ENCODE peak calls at places on chromosome 18, in ten cellular contexts. One of them, this sample, is unnamed.

GRCh38 chr18:3246636-3247242 is 862 bp upstream of the MYL12A start:
- DNase-seq in HCT116: no peak
- DNase-seq in uterus: peak; percentile 28
- DNase-seq in AG10803: no peak
- DNase-seq in BJ: no peak
- DNase-seq in fibroblast of mammary gland: peak; percentile 16
- DNase-seq in GM23338: peak; percentile 34
- DNase-seq in heart right ventricle: peak; percentile 59
- DNase-seq in lower lobe of right lung: peak; percentile 58
- DNase-seq in hepatocyte: no peak
- DNase-seq in this sample: peak; percentile 52

GRCh38 chr18:58943896-58944295 is 79.2 kb downstream of the ZNF532 start:
- DNase-seq in fibroblast of mammary gland: no peak
- DNase-seq in uterus: no peak
- DNase-seq in AG10803: no peak
- DNase-seq in HCT116: no peak
- DNase-seq in heart right ventricle: no peak
- DNase-seq in hepatocyte: no peak
- DNase-seq in GM23338: no peak
- DNase-seq in BJ: no peak
- DNase-seq in lower lobe of right lung: no peak
- DNase-seq in this sample: no peak

GRCh38 chr18:923144-923543 is 18.5 kb downstream of the ADCYAP1 start:
- DNase-seq in BJ: no peak
- DNase-seq in lower lobe of right lung: no peak
- DNase-seq in HCT116: no peak
- DNase-seq in hepatocyte: no peak
- DNase-seq in fibroblast of mammary gland: no peak
- DNase-seq in uterus: no peak
- DNase-seq in AG10803: no peak
- DNase-seq in GM23338: no peak
- DNase-seq in heart right ventricle: no peak
- DNase-seq in this sample: no peak

GRCh38 chr18:9404565-9405060 is 70.0 kb downstream of the TWSG1 start:
- DNase-seq in hepatocyte: no peak
- DNase-seq in heart right ventricle: peak; percentile 11
- DNase-seq in AG10803: no peak
- DNase-seq in uterus: no peak
- DNase-seq in BJ: no peak
- DNase-seq in HCT116: no peak
- DNase-seq in GM23338: no peak
- DNase-seq in lower lobe of right lung: no peak
- DNase-seq in fibroblast of mammary gland: no peak
- DNase-seq in this sample: peak; percentile 53

GRCh38 chr18:8858888-8859511 is 153.6 kb downstream of the MTCL1 start:
- DNase-seq in hepatocyte: peak; percentile 56
- DNase-seq in uterus: no peak
- DNase-seq in BJ: peak; percentile 91
- DNase-seq in lower lobe of right lung: no peak
- DNase-seq in HCT116: no peak
- DNase-seq in AG10803: peak; percentile 97
- DNase-seq in heart right ventricle: no peak
- DNase-seq in fibroblast of mammary gland: peak; percentile 98
- DNase-seq in GM23338: no peak
- DNase-seq in this sample: no peak

GRCh38 chr18:48874233-48874632 is 76.5 kb downstream of the SMAD7 start:
- DNase-seq in AG10803: no peak
- DNase-seq in hepatocyte: no peak
- DNase-seq in fibroblast of mammary gland: no peak
- DNase-seq in BJ: no peak
- DNase-seq in HCT116: no peak
- DNase-seq in GM23338: no peak
- DNase-seq in lower lobe of right lung: peak; percentile 25
- DNase-seq in heart right ventricle: no peak
- DNase-seq in uterus: no peak
- DNase-seq in this sample: no peak

GRCh38 chr18:68234115-68234514 is 480.8 kb downstream of the TMX3 start:
- DNase-seq in HCT116: no peak
- DNase-seq in AG10803: no peak
- DNase-seq in fibroblast of mammary gland: no peak
- DNase-seq in BJ: no peak
- DNase-seq in lower lobe of right lung: no peak
- DNase-seq in GM23338: no peak
- DNase-seq in heart right ventricle: no peak
- DNase-seq in uterus: no peak
- DNase-seq in hepatocyte: no peak
- DNase-seq in this sample: no peak

GRCh38 chr18:48806551-48807261 is 144.1 kb downstream of the SMAD7 start:
- DNase-seq in hepatocyte: no peak
- DNase-seq in HCT116: peak; percentile 12
- DNase-seq in heart right ventricle: no peak
- DNase-seq in AG10803: peak; percentile 74
- DNase-seq in fibroblast of mammary gland: no peak
- DNase-seq in BJ: no peak
- DNase-seq in lower lobe of right lung: peak; percentile 45
- DNase-seq in uterus: peak; percentile 23
- DNase-seq in GM23338: peak; percentile 17
- DNase-seq in this sample: peak; percentile 51

GRCh38 chr18:46324556-46324955 is 220.4 kb downstream of the HAUS1 start:
- DNase-seq in uterus: no peak
- DNase-seq in hepatocyte: peak; percentile 40
- DNase-seq in lower lobe of right lung: no peak
- DNase-seq in GM23338: peak; percentile 76
- DNase-seq in HCT116: peak; percentile 56
- DNase-seq in heart right ventricle: no peak
- DNase-seq in fibroblast of mammary gland: peak; percentile 76
- DNase-seq in AG10803: peak; percentile 50
- DNase-seq in BJ: peak; percentile 4
- DNase-seq in this sample: peak; percentile 21

GRCh38 chr18:12837747-12838146 is 46.3 kb downstream of the PTPN2 start:
- DNase-seq in lower lobe of right lung: no peak
- DNase-seq in GM23338: no peak
- DNase-seq in uterus: no peak
- DNase-seq in hepatocyte: no peak
- DNase-seq in heart right ventricle: no peak
- DNase-seq in HCT116: no peak
- DNase-seq in AG10803: peak; percentile 56
- DNase-seq in fibroblast of mammary gland: peak; percentile 66
- DNase-seq in BJ: no peak
- DNase-seq in this sample: no peak

GRCh38 chr18:36064027-36064808 is 3.1 kb downstream of the RPRD1A start:
- DNase-seq in BJ: no peak
- DNase-seq in heart right ventricle: no peak
- DNase-seq in hepatocyte: no peak
- DNase-seq in uterus: no peak
- DNase-seq in AG10803: no peak
- DNase-seq in GM23338: peak; percentile 48
- DNase-seq in HCT116: no peak
- DNase-seq in fibroblast of mammary gland: no peak
- DNase-seq in lower lobe of right lung: no peak
- DNase-seq in this sample: no peak

DNA sequence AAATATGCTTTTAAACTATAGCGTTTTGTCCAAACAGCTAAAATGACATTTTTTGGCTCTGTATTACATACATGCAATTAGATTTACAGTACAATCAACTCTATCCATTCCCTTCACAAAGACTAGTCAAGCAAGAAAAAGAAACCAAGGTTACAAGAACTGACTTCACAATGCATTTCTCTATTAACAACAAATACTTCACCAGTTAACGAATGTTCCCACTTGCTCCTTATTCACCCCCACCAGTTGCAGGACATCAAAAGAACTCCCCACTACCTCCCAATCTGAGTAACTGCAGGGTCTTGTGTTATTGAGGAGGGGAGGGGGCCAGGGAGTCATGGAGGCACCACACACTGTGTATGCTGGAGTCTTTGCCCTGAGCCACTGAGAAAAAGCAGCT is 34.9 kb downstream of the LAMA1 start:
- DNase-seq in BJ: no peak
- DNase-seq in GM23338: no peak
- DNase-seq in lower lobe of right lung: no peak
- DNase-seq in heart right ventricle: no peak
- DNase-seq in hepatocyte: no peak
- DNase-seq in uterus: no peak
- DNase-seq in AG10803: no peak
- DNase-seq in fibroblast of mammary gland: no peak
- DNase-seq in HCT116: no peak
- DNase-seq in this sample: no peak
- H3K4me3 ChIP-seq in BJ: no peak overlapping the region
- H3K4me3 ChIP-seq in GM23338: no peak overlapping the region
- H3K4me3 ChIP-seq in lower lobe of right lung: no peak overlapping the region
- H3K4me3 ChIP-seq in heart right ventricle: no peak overlapping the region
- H3K4me3 ChIP-seq in hepatocyte: no peak overlapping the region
- H3K4me3 ChIP-seq in uterus: no peak overlapping the region
- H3K4me3 ChIP-seq in AG10803: no peak overlapping the region
- H3K4me3 ChIP-seq in fibroblast of mammary gland: no peak overlapping the region
- H3K4me3 ChIP-seq in HCT116: no peak overlapping the region
- H3K4me3 ChIP-seq in this sample: no peak overlapping the region

DNA sequence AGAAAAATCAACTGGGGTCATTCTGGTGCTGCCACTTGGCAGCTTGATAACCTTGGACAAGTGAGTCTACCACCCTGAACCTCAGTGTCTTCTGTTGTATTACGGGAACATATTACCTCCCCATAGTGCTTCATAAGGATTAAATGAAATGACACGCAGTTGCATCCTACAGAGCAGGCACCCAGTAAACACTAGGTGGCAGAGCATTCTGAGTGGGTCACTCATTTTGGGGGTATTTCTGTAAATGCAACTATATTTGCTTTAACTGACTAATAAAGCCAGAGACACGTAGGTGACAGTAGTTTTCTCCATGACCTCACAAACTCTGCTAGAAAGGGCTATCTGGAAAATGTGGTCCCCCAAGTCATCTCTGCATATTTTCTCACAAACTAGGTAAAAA is 4.7 kb downstream of the CD226 start:
- DNase-seq in heart right ventricle: no peak
- DNase-seq in fibroblast of mammary gland: no peak
- DNase-seq in AG10803: no peak
- DNase-seq in GM23338: peak; percentile 21
- DNase-seq in lower lobe of right lung: no peak
- DNase-seq in BJ: no peak
- DNase-seq in HCT116: no peak
- DNase-seq in uterus: no peak
- DNase-seq in hepatocyte: no peak
- DNase-seq in this sample: peak; percentile 35
- TF ChIP-seq CTCF in heart right ventricle: no peak
- TF ChIP-seq CTCF in fibroblast of mammary gland: peak; percentile 20
- TF ChIP-seq CTCF in AG10803: peak; percentile 14
- TF ChIP-seq CTCF in GM23338: peak; percentile 59
- TF ChIP-seq CTCF in lower lobe of right lung: no peak
- TF ChIP-seq CTCF in BJ: no peak
- TF ChIP-seq CTCF in HCT116: peak; percentile 16
- TF ChIP-seq CTCF in uterus: no peak
- TF ChIP-seq CTCF in hepatocyte: no peak
- TF ChIP-seq CTCF in this sample: peak; percentile 17

DNA sequence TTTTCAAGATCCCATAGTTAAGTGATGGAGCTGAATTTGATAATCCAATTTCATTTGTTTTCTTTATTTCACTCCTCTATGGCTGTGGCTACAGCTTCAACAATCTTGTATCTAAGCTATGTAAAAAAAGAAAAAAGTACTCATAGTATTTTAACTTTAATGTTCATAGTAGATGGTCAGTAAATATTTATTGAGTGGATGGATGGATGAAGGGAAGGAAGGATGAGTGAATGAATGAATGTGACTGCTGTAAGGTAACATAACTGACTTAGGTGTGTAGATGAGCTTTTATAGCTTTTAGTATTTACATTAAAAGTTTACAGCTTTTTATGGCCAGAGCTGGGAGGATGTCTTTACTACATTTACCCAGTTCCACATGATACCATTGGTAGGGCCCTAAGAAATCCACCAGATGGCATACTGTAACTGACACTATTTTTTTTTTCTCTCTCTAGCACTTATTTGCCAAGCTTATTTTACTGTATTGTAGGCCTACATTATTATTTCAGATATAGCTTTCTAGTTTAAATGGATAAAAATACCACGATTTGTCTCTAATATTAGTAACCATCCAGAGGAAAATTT is 13.4 kb upstream of the HRH4 start:
- DNase-seq in AG10803: no peak
- DNase-seq in fibroblast of mammary gland: peak; percentile 7
- DNase-seq in hepatocyte: peak; percentile 27
- DNase-seq in lower lobe of right lung: no peak
- DNase-seq in uterus: no peak
- DNase-seq in HCT116: no peak
- DNase-seq in GM23338: peak; percentile 21
- DNase-seq in BJ: no peak
- DNase-seq in heart right ventricle: no peak
- DNase-seq in this sample: no peak
- H3K4me3 ChIP-seq in AG10803: no peak overlapping the region
- H3K4me3 ChIP-seq in fibroblast of mammary gland: no peak overlapping the region
- H3K4me3 ChIP-seq in hepatocyte: no peak overlapping the region
- H3K4me3 ChIP-seq in lower lobe of right lung: no peak overlapping the region
- H3K4me3 ChIP-seq in uterus: no peak overlapping the region
- H3K4me3 ChIP-seq in HCT116: no peak overlapping the region
- H3K4me3 ChIP-seq in GM23338: no peak overlapping the region
- H3K4me3 ChIP-seq in BJ: no peak overlapping the region
- H3K4me3 ChIP-seq in heart right ventricle: no peak overlapping the region
- H3K4me3 ChIP-seq in this sample: no peak overlapping the region

GRCh38 chr18:45212186-45213039 is 402.9 kb upstream of the SLC14A2 start:
- DNase-seq in BJ: no peak
- DNase-seq in hepatocyte: peak; percentile 85
- DNase-seq in fibroblast of mammary gland: peak; percentile 85
- DNase-seq in HCT116: peak; percentile 22
- DNase-seq in heart right ventricle: peak; percentile 87
- DNase-seq in GM23338: peak; percentile 92
- DNase-seq in AG10803: peak; percentile 69
- DNase-seq in uterus: peak; percentile 66
- DNase-seq in lower lobe of right lung: peak; percentile 82
- DNase-seq in this sample: peak; percentile 91

GRCh38 chr18:45218436-45218835 is 396.8 kb upstream of the SLC14A2 start:
- DNase-seq in heart right ventricle: no peak
- DNase-seq in GM23338: no peak
- DNase-seq in BJ: no peak
- DNase-seq in hepatocyte: no peak
- DNase-seq in HCT116: no peak
- DNase-seq in AG10803: no peak
- DNase-seq in lower lobe of right lung: no peak
- DNase-seq in fibroblast of mammary gland: no peak
- DNase-seq in uterus: no peak
- DNase-seq in this sample: no peak

GRCh38 chr18:45207328-45207727 is 407.9 kb upstream of the SLC14A2 start:
- DNase-seq in fibroblast of mammary gland: no peak
- DNase-seq in lower lobe of right lung: no peak
- DNase-seq in uterus: no peak
- DNase-seq in heart right ventricle: no peak
- DNase-seq in GM23338: no peak
- DNase-seq in HCT116: no peak
- DNase-seq in hepatocyte: no peak
- DNase-seq in AG10803: no peak
- DNase-seq in BJ: no peak
- DNase-seq in this sample: no peak

GRCh38 chr18:45208164-45208563 is 407.1 kb upstream of the SLC14A2 start:
- DNase-seq in hepatocyte: no peak
- DNase-seq in HCT116: no peak
- DNase-seq in lower lobe of right lung: no peak
- DNase-seq in uterus: no peak
- DNase-seq in GM23338: no peak
- DNase-seq in fibroblast of mammary gland: no peak
- DNase-seq in BJ: no peak
- DNase-seq in heart right ventricle: no peak
- DNase-seq in AG10803: no peak
- DNase-seq in this sample: no peak

DNA sequence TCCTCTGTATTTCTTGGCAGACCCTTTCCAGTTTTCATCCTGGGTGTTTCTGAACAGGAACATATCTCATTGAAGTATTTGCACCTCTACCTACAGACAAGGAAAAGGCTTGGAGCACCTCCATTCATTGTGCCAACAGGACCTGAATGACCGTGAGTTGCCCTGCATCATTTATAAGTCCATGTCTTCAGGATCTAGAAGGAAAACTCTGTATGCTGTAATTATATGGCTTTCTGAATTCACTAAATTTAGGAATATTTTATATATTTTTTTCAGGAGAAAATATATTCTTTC is 402.3 kb upstream of the SLC14A2 start:
- DNase-seq in fibroblast of mammary gland: no peak
- DNase-seq in uterus: no peak
- DNase-seq in BJ: no peak
- DNase-seq in AG10803: no peak
- DNase-seq in lower lobe of right lung: no peak
- DNase-seq in HCT116: no peak
- DNase-seq in hepatocyte: no peak
- DNase-seq in heart right ventricle: no peak
- DNase-seq in GM23338: no peak
- DNase-seq in this sample: no peak
- TF ChIP-seq CTCF in fibroblast of mammary gland: no peak
- TF ChIP-seq CTCF in uterus: no peak
- TF ChIP-seq CTCF in BJ: no peak
- TF ChIP-seq CTCF in AG10803: no peak
- TF ChIP-seq CTCF in lower lobe of right lung: no peak
- TF ChIP-seq CTCF in HCT116: no peak
- TF ChIP-seq CTCF in hepatocyte: no peak
- TF ChIP-seq CTCF in heart right ventricle: peak; percentile 0
- TF ChIP-seq CTCF in GM23338: no peak
- TF ChIP-seq CTCF in this sample: no peak

This sample was measured in GM12865.